ENCODE peak calls at places on chromosomes 3 and 15, in seven cellular contexts. Y, W, A, T, G, Z and K are unnamed samples.

GRCh38 chr3:42067324-42067723 is 23.8 kb upstream of the TRAK1 start:
- DNase-seq in A (no peak), G (peak; percentile 86), T (no peak), W (no peak), Y (no peak), Z (no peak), K (no peak)

GRCh38 chr3:111735271-111735758 is 123.8 kb upstream of the PHLDB2 start:
- DNase-seq in Z (no peak), W (peak; percentile 95), Y (peak; percentile 90), G (no peak), A (no peak), T (no peak), K (no peak)

GRCh38 chr3:42402394-42403100 is 7.9 kb downstream of the LYZL4 start:
- DNase-seq in W (no peak), Y (no peak), G (no peak), T (no peak), Z (no peak), A (no peak), K (no peak)

GRCh38 chr3:159948423-159949140 is 40.1 kb upstream of the IL12A start:
- DNase-seq in A (no peak), T (no peak), Y (no peak), W (no peak), Z (no peak), G (no peak), K (no peak)

GRCh38 chr3:174700736-174701135 is 158.4 kb upstream of the NAALADL2 start:
- DNase-seq in T (no peak), W (no peak), G (no peak), A (no peak), Z (no peak), Y (no peak), K (no peak)

GRCh38 chr3:52873433-52874159 is 23.8 kb downstream of the STIMATE start:
- DNase-seq in Y (no peak), Z (no peak), W (no peak), T (no peak), G (no peak), A (peak; percentile 17), K (no peak)

GRCh38 chr3:186552408-186553031 is 8.3 kb upstream of the CRYGS start:
- DNase-seq in T (no peak), W (no peak), G (no peak), A (no peak), Y (peak; percentile 68), Z (no peak), K (no peak)

GRCh38 chr3:114858329-114858728 is 288.8 kb downstream of the ZBTB20 start:
- DNase-seq in T (no peak), A (no peak), W (no peak), G (no peak), Y (no peak), Z (no peak), K (no peak)

GRCh38 chr3:117557469-117557868 is 847.9 kb downstream of the TUSC7 start:
- DNase-seq in Z (no peak), Y (no peak), G (no peak), A (no peak), T (no peak), W (no peak), K (no peak)
- TF ChIP-seq JUND in Z (no peak), Y (no peak), G (no peak), A (no peak), T (no peak), W (no peak), K (no peak)

DNA sequence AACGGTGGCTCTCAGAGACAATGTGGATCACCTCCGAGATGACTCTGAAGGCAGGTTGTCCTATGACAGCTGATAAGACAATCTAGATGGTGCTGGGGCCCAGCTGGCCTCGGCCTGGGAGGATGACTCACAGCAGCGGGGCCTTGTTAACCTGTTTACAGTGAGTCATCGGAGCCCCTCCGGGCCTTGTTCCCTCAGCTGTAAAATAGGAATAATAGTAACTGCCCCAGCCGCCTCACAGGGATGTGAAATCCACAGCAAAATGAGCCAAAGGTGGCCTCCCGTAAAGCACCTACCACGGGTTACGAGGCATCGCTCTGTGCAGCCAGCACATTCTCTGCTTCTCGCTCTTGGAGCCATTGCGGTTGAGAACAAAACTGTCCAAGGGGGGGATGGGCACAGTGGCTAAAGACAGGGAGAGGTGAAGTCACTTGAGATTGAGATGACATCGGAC is 88.6 kb upstream of the RASGRF1 start:
- DNase-seq in A (peak; percentile 88), W (no peak), T (no peak), Y (peak; percentile 73), G (no peak), Z (no peak), K (no peak)
- TF ChIP-seq JUND in A (peak; percentile 99), W (peak; percentile 87), T (no peak), Y (peak; percentile 90), G (no peak), Z (peak; percentile 91), K (no peak)

DNA sequence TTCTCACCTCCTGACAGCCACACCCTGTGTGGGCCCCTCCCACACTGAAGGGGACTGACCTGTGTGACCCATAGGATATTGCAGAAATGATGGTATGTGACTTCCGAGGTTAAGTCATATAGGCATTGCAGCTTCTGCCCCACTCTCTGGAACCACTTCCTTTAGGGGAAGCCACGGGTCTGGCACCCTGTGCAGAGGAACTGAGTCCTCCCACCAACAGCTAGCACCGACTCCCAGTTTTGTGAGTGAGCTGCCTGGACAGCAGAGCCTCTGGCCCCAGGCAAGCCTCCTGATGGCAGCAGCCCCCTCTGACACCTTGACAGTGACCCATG is 24.6 kb upstream of the SLC6A6 start:
- DNase-seq in Z (no peak), A (no peak), Y (no peak), W (no peak), G (peak; percentile 25), T (no peak), K (no peak)
- TF ChIP-seq JUND in Z (no peak), A (no peak), Y (no peak), W (no peak), G (no peak), T (no peak), K (no peak)

GRCh38 chr3:47594792-47595191 is 16.1 kb upstream of the CSPG5 start:
- DNase-seq in T (no peak), Y (no peak), A (no peak), W (no peak), Z (no peak), G (no peak), K (no peak)
- TF ChIP-seq JUND in T (no peak), Y (no peak), A (no peak), W (no peak), Z (no peak), G (no peak), K (no peak)